ENCODE peak calls at places on chromosomes 4 and X, in seven cellular contexts. One of them, this sample, is unnamed.

GRCh38 chrX:137930562-137930961 is 364.6 kb downstream of the ZIC3 start:
- DNase-seq in uterus: no peak
- DNase-seq in thyroid gland: no peak
- DNase-seq in stomach: no peak
- DNase-seq in IMR-90: no peak
- DNase-seq in K562: no peak
- DNase-seq in esophagus squamous epithelium: no peak
- DNase-seq in this sample: no peak

GRCh38 chrX:63930140-63930539 is 145.1 kb upstream of the ARHGEF9 start:
- DNase-seq in uterus: no peak
- DNase-seq in thyroid gland: no peak
- DNase-seq in stomach: no peak
- DNase-seq in IMR-90: no peak
- DNase-seq in K562: no peak
- DNase-seq in esophagus squamous epithelium: no peak
- DNase-seq in this sample: no peak

GRCh38 chr4:53587123-53587522 is 4.2 kb downstream of the LNX1 start:
- DNase-seq in uterus: no peak
- DNase-seq in thyroid gland: no peak
- DNase-seq in stomach: no peak
- DNase-seq in IMR-90: no peak
- DNase-seq in K562: no peak
- DNase-seq in esophagus squamous epithelium: no peak
- DNase-seq in this sample: no peak

GRCh38 chr4:12929784-12930183 is 554.4 kb downstream of the RAB28 start:
- DNase-seq in uterus: no peak
- DNase-seq in thyroid gland: no peak
- DNase-seq in stomach: no peak
- DNase-seq in IMR-90: no peak
- DNase-seq in K562: no peak
- DNase-seq in esophagus squamous epithelium: no peak
- DNase-seq in this sample: no peak

GRCh38 chr4:56655209-56655626 is 25.9 kb downstream of the HOPX start:
- DNase-seq in uterus: peak; percentile 44
- DNase-seq in thyroid gland: peak; percentile 55
- DNase-seq in stomach: no peak
- DNase-seq in IMR-90: peak; percentile 12
- DNase-seq in K562: no peak
- DNase-seq in esophagus squamous epithelium: no peak
- DNase-seq in this sample: peak; percentile 15

GRCh38 chr4:70991596-70991995 is 1.9 kb upstream of the DCK start:
- DNase-seq in uterus: no peak
- DNase-seq in thyroid gland: no peak
- DNase-seq in stomach: no peak
- DNase-seq in IMR-90: no peak
- DNase-seq in K562: no peak
- DNase-seq in esophagus squamous epithelium: no peak
- DNase-seq in this sample: no peak

GRCh38 chr4:24853142-24853541 is 57.8 kb downstream of the SOD3 start:
- DNase-seq in uterus: no peak
- DNase-seq in thyroid gland: no peak
- DNase-seq in stomach: no peak
- DNase-seq in IMR-90: peak; percentile 40
- DNase-seq in K562: no peak
- DNase-seq in esophagus squamous epithelium: no peak
- DNase-seq in this sample: no peak

GRCh38 chr4:73870260-73870659 is 1.1 kb downstream of the CXCL1 start:
- DNase-seq in uterus: no peak
- DNase-seq in thyroid gland: no peak
- DNase-seq in stomach: peak; percentile 29
- DNase-seq in IMR-90: no peak
- DNase-seq in K562: no peak
- DNase-seq in esophagus squamous epithelium: no peak
- DNase-seq in this sample: no peak

GRCh38 chr4:42865572-42866189 is 26.8 kb upstream of the GRXCR1 start:
- DNase-seq in uterus: peak; percentile 25
- DNase-seq in thyroid gland: peak; percentile 54
- DNase-seq in stomach: peak; percentile 54
- DNase-seq in IMR-90: peak; percentile 36
- DNase-seq in K562: peak; percentile 22
- DNase-seq in esophagus squamous epithelium: no peak
- DNase-seq in this sample: peak; percentile 0

GRCh38 chr4:74451214-74451661 is 6.3 kb downstream of the AREG start:
- DNase-seq in uterus: no peak
- DNase-seq in thyroid gland: no peak
- DNase-seq in stomach: no peak
- DNase-seq in IMR-90: peak; percentile 71
- DNase-seq in K562: peak; percentile 41
- DNase-seq in esophagus squamous epithelium: no peak
- DNase-seq in this sample: no peak

GRCh38 chr4:64617813-64618212 is 208.6 kb upstream of the TECRL start:
- DNase-seq in uterus: no peak
- DNase-seq in thyroid gland: no peak
- DNase-seq in stomach: no peak
- DNase-seq in IMR-90: no peak
- DNase-seq in K562: no peak
- DNase-seq in esophagus squamous epithelium: no peak
- DNase-seq in this sample: no peak

GRCh38 chr4:184693056-184693455 is 40.8 kb downstream of the CENPU start:
- DNase-seq in uterus: no peak
- DNase-seq in thyroid gland: no peak
- DNase-seq in stomach: no peak
- DNase-seq in IMR-90: peak; percentile 62
- DNase-seq in K562: no peak
- DNase-seq in esophagus squamous epithelium: no peak
- DNase-seq in this sample: no peak
- TF ChIP-seq POLR2A in uterus: no peak
- TF ChIP-seq POLR2A in thyroid gland: no peak
- TF ChIP-seq POLR2A in stomach: no peak
- TF ChIP-seq POLR2A in IMR-90: no peak
- TF ChIP-seq POLR2A in K562: no peak
- TF ChIP-seq POLR2A in esophagus squamous epithelium: no peak
- TF ChIP-seq POLR2A in this sample: no peak

GRCh38 chrX:93354651-93355050 is 318.7 kb downstream of the NAP1L3 start:
- DNase-seq in uterus: no peak
- DNase-seq in thyroid gland: no peak
- DNase-seq in stomach: no peak
- DNase-seq in IMR-90: no peak
- DNase-seq in K562: no peak
- DNase-seq in esophagus squamous epithelium: no peak
- DNase-seq in this sample: no peak
- TF ChIP-seq POLR2A in uterus: no peak
- TF ChIP-seq POLR2A in thyroid gland: no peak
- TF ChIP-seq POLR2A in stomach: no peak
- TF ChIP-seq POLR2A in IMR-90: no peak
- TF ChIP-seq POLR2A in K562: no peak
- TF ChIP-seq POLR2A in esophagus squamous epithelium: no peak
- TF ChIP-seq POLR2A in this sample: no peak

GRCh38 chrX:40578039-40578438 is 2.7 kb upstream of the ATP6AP2 start:
- DNase-seq in uterus: no peak
- DNase-seq in thyroid gland: no peak
- DNase-seq in stomach: no peak
- DNase-seq in IMR-90: no peak
- DNase-seq in K562: no peak
- DNase-seq in esophagus squamous epithelium: no peak
- DNase-seq in this sample: no peak

GRCh38 chrX:40579139-40579538 is 1.6 kb upstream of the ATP6AP2 start:
- DNase-seq in uterus: no peak
- DNase-seq in thyroid gland: no peak
- DNase-seq in stomach: no peak
- DNase-seq in IMR-90: no peak
- DNase-seq in K562: no peak
- DNase-seq in esophagus squamous epithelium: no peak
- DNase-seq in this sample: no peak

GRCh38 chrX:40581333-40581910 is 652 bp downstream of the ATP6AP2 start:
- DNase-seq in uterus: no peak
- DNase-seq in thyroid gland: peak; percentile 4
- DNase-seq in stomach: no peak
- DNase-seq in IMR-90: peak; percentile 8
- DNase-seq in K562: no peak
- DNase-seq in esophagus squamous epithelium: no peak
- DNase-seq in this sample: no peak

GRCh38 chrX:40579880-40580536 is 762 bp upstream of the ATP6AP2 start:
- DNase-seq in uterus: no peak
- DNase-seq in thyroid gland: no peak
- DNase-seq in stomach: no peak
- DNase-seq in IMR-90: no peak
- DNase-seq in K562: no peak
- DNase-seq in esophagus squamous epithelium: no peak
- DNase-seq in this sample: no peak

DNA sequence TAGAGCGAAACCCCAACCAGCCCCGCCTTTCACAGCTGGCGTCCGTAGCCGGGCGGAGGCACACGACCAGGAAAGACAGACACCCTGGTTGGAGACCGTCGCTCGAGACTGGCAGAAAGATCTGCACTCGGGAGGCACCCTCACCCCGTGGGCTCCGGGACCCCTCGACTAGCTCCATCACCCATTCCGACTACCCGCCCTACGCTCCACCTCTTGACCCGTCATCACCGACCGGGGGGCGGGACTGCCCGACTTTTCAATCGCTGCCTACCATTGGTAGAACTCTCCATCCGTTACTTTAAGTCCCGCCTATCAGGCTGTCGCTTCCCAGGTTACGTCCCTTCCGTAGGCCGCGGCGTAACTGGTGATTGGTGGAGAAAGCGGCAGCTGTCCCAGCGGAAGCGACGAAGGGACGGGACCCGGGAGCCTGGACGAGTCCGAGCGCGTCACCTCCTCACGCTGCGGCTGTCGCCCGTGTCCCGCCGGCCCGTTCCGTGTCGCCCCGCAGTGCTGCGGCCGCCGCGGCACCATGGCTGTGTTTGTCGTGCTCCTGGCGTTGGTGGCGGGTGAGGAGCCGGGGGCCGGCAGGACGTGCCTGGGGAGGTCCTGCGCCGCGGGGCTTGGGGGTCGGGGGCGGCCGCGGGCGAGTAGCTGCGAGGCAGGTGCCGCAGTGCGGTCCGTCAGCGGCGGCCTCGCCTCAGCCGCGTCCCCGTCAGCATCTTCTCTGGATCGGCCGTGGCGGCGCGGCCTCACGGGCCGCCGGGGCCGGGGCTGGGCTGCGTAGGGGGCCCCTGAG is at the start of gene ATP6AP2:
- DNase-seq in uterus: peak; percentile 91
- DNase-seq in thyroid gland: peak; percentile 94
- DNase-seq in stomach: peak; percentile 91
- DNase-seq in IMR-90: peak; percentile 90
- DNase-seq in K562: peak; percentile 95
- DNase-seq in esophagus squamous epithelium: peak; percentile 63
- DNase-seq in this sample: peak; percentile 70
- TF ChIP-seq POLR2A in uterus: peak; percentile 74
- TF ChIP-seq POLR2A in thyroid gland: peak; percentile 74
- TF ChIP-seq POLR2A in stomach: peak; percentile 53
- TF ChIP-seq POLR2A in IMR-90: peak; percentile 65
- TF ChIP-seq POLR2A in K562: peak; percentile 78
- TF ChIP-seq POLR2A in esophagus squamous epithelium: no peak
- TF ChIP-seq POLR2A in this sample: peak; percentile 76

GRCh38 chr4:122151982-122152698 is at the start of gene BLTP1:
- DNase-seq in uterus: peak; percentile 82
- DNase-seq in thyroid gland: peak; percentile 92
- DNase-seq in stomach: peak; percentile 90
- DNase-seq in IMR-90: peak; percentile 75
- DNase-seq in K562: peak; percentile 94
- DNase-seq in esophagus squamous epithelium: peak; percentile 18
- DNase-seq in this sample: peak; percentile 83
- TF ChIP-seq POLR2A in uterus: peak; percentile 74
- TF ChIP-seq POLR2A in thyroid gland: peak; percentile 29
- TF ChIP-seq POLR2A in stomach: no peak
- TF ChIP-seq POLR2A in IMR-90: no peak
- TF ChIP-seq POLR2A in K562: peak; percentile 88
- TF ChIP-seq POLR2A in esophagus squamous epithelium: no peak
- TF ChIP-seq POLR2A in this sample: peak; percentile 72

DNA sequence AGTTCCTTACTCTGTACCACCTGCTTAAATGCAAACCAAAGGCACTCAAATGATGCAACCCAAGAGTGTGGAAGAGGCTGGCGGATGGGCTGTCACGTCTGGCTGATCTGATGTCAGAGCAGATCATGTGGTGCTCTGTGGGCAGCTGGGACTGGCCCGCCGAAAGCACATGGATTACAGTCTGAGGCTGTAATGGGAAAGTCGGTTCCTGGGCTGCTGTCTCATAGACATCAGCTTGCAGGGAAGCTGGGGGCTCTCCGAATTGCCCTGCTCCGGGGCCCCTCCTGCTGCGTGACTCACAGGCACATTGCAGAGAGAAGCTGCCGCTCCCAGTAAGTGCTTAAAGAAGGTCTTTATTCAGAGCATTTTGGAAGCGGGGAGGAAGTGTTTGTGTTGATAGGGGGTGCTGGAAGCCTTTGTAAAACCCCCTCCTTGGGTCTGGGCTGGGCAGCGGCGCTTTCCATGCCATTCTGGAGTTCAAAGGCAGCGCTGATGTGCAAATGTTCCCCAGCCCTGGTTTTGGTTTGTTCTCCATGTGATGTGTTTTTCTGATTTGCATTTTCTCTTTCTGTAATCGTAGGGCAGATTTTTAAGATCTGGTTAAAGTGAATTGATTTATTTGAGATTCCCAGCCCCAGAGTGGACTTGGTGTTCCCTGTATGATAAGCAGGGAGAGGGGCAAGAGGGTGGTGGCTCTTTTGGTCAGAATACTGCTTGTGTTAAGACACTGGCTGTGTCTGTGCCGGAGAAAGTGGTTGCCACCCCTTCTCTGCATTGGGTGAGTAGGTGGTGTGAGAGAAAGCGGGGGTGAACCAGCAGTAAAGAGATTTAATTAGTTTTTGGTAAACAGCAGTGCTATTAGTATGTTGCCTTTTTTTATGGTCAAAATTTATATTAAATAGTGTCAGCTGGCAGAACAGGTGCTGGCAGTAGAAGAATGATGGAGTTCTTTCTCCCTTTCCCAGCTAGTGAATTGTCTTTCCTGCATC is 181.3 kb downstream of the LARP7 start:
- DNase-seq in uterus: peak; percentile 72
- DNase-seq in thyroid gland: peak; percentile 31
- DNase-seq in stomach: peak; percentile 25
- DNase-seq in IMR-90: peak; percentile 81
- DNase-seq in K562: no peak
- DNase-seq in esophagus squamous epithelium: no peak
- DNase-seq in this sample: peak; percentile 50
- TF ChIP-seq POLR2A in uterus: peak; percentile 15
- TF ChIP-seq POLR2A in thyroid gland: no peak
- TF ChIP-seq POLR2A in stomach: no peak
- TF ChIP-seq POLR2A in IMR-90: no peak
- TF ChIP-seq POLR2A in K562: no peak
- TF ChIP-seq POLR2A in esophagus squamous epithelium: no peak
- TF ChIP-seq POLR2A in this sample: peak; percentile 83

DNA sequence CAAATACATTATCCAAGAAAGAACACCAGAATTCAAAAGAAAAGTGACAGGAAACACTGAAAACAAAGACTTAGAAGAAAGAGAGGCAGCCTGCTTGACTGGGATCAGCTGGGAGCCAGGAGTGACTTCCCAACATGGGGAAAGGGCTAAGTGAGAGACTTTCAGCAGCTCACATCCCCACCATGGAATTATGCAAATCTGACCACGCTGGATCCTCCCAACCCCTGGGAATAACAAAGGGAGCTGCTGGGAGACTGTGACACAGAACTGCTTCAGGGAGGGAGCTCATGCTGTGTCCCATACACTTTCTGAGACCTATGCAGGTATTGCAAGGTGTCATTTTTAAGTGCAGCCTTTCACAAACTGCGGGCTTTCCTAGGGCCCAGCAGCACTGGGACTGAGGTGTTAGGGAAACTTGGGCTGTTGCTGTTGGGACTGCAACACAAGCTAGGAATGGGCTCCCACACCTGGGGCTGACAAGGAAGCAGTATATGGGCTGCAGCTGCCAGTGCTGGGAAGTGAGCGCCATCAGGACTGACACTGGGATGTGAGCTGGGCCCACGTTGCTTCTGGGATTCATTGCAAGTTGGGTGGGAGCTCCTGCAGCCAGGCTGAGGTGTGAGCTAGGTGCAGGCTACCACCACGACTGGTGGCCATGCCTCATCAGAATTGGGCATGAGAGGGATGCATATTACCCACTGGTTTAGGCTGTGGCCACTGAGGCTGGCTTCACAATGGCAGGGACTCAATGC is 139.1 kb downstream of the KDR start:
- DNase-seq in uterus: no peak
- DNase-seq in thyroid gland: no peak
- DNase-seq in stomach: no peak
- DNase-seq in IMR-90: no peak
- DNase-seq in K562: no peak
- DNase-seq in esophagus squamous epithelium: no peak
- DNase-seq in this sample: no peak
- TF ChIP-seq POLR2A in uterus: no peak
- TF ChIP-seq POLR2A in thyroid gland: no peak
- TF ChIP-seq POLR2A in stomach: no peak
- TF ChIP-seq POLR2A in IMR-90: no peak
- TF ChIP-seq POLR2A in K562: no peak
- TF ChIP-seq POLR2A in esophagus squamous epithelium: no peak
- TF ChIP-seq POLR2A in this sample: no peak

This sample was measured in GM12892.